ENCODE peak calls at places on chromosome 12, in nine cellular contexts. U is left ventricle myocardium inferior, K is fibroblast of lung, S is endothelial cell of umbilical vein, D is PC-3, I is IMR-90, V is H7, Y is lung, O is colonic mucosa. E is an unnamed sample. For H3K36me3, the result is how much of the 10 kb centered on the place peaks cover.

GRCh38 chr12:16605666-16606116 is 271 bp downstream of the LMO3 start:
- DNase-seq in S (peak), O (no peak), Y (peak), U (no peak), V (peak), D (peak), K (peak), I (peak), E (no peak)

GRCh38 chr12:69655616-69656336 is 43.3 kb downstream of the BEST3 start:
- DNase-seq in U (no peak), V (no peak), Y (no peak), K (peak), I (peak), O (no peak), S (peak), D (peak), E (no peak)

GRCh38 chr12:8780389-8780788 is 42.0 kb upstream of the A2ML1 start:
- DNase-seq in K (peak), V (peak), I (peak), U (no peak), O (no peak), D (peak), S (peak), Y (no peak), E (peak)

GRCh38 chr12:104576980-104577925 is 120.5 kb downstream of the CHST11 start:
- DNase-seq in I (peak), S (no peak), D (no peak), K (peak), V (no peak), O (no peak), Y (no peak), U (no peak), E (no peak)

GRCh38 chr12:114580306-114580705 is 103.7 kb downstream of the TBX3 start:
- DNase-seq in V (no peak), Y (no peak), O (no peak), U (no peak), I (no peak), D (no peak), S (no peak), K (no peak), E (no peak)

GRCh38 chr12:45877069-45877468 is 113.3 kb downstream of the SCAF11 start:
- DNase-seq in D (no peak), U (no peak), Y (no peak), I (no peak), S (no peak), O (no peak), V (no peak), K (no peak), E (no peak)

GRCh38 chr12:102964872-102965271 is 7.4 kb downstream of the ASCL1 start:
- DNase-seq in I (no peak), O (peak), Y (no peak), D (no peak), V (peak), K (no peak), U (no peak), S (no peak), E (no peak)

GRCh38 chr12:122308811-122309210 is 42.5 kb upstream of the VPS33A start:
- DNase-seq in K (peak), V (no peak), D (no peak), S (no peak), Y (no peak), U (no peak), O (no peak), I (peak), E (no peak)

GRCh38 chr12:93868771-93869170 is 191.6 kb downstream of the CRADD start:
- DNase-seq in K (peak), U (no peak), O (no peak), I (peak), Y (no peak), S (no peak), D (no peak), V (no peak), E (no peak)

GRCh38 chr12:125091401-125091800 is 26.2 kb downstream of the AACS start:
- DNase-seq in S (no peak), K (no peak), V (no peak), D (no peak), U (no peak), I (no peak), O (no peak), Y (no peak), E (no peak)

GRCh38 chr12:122503147-122503751 is 2.5 kb upstream of the ZCCHC8 start:
- DNase-seq in O (no peak), U (no peak), S (no peak), V (no peak), I (peak), Y (no peak), D (no peak), K (no peak), E (no peak)

GRCh38 chr12:98901189-98901588 is 256.1 kb downstream of the APAF1 start:
- DNase-seq in S (no peak), K (no peak), Y (no peak), U (no peak), D (no peak), V (no peak), O (no peak), I (no peak), E (no peak)

GRCh38 chr12:1328385-1328784 is 266.0 kb downstream of the FBXL14 start:
- DNase-seq in V (no peak), I (no peak), O (peak), D (no peak), K (no peak), Y (no peak), U (peak), S (no peak), E (no peak)

GRCh38 chr12:93273834-93274705 is 103.7 kb upstream of the NUDT4 start:
- DNase-seq in V (no peak), U (no peak), Y (no peak), I (no peak), K (no peak), O (no peak), D (no peak), S (peak), E (no peak)

GRCh38 chr12:79983492-79983891 is 48.6 kb upstream of the PPP1R12A start:
- DNase-seq in Y (no peak), I (peak), O (no peak), V (no peak), K (peak), D (peak), S (no peak), U (no peak), E (no peak)

GRCh38 chr12:107178776-107179175 is 85.4 kb upstream of the CRY1 start:
- DNase-seq in O (no peak), D (no peak), K (no peak), Y (no peak), U (no peak), V (no peak), I (no peak), S (no peak), E (no peak)

GRCh38 chr12:101663298-101663697 is 34.1 kb upstream of the CHPT1 start:
- DNase-seq in I (no peak), S (no peak), Y (no peak), D (no peak), K (no peak), O (no peak), U (no peak), V (no peak), E (no peak)

GRCh38 chr12:27810756-27811155 is 30.7 kb upstream of the MANSC4 start:
- DNase-seq in D (peak), I (peak), Y (no peak), V (no peak), S (no peak), O (no peak), U (no peak), K (no peak), E (no peak)

GRCh38 chr12:95545731-95546490 is 5.4 kb downstream of the USP44 start:
- DNase-seq in O (no peak), Y (no peak), V (no peak), K (no peak), D (no peak), I (no peak), U (no peak), S (peak), E (no peak)
- H3K4me3 ChIP-seq in O (no peak), Y (no peak), V (peak), K (no peak), D (no peak), I (no peak), U (no peak), S (no peak), E (no peak)

GRCh38 chr12:43749016-43749415 is 9.6 kb downstream of the PUS7L start:
- DNase-seq in I (no peak), K (no peak), D (no peak), U (no peak), Y (no peak), V (no peak), S (no peak), O (no peak), E (no peak)

GRCh38 chr12:43744826-43745225 is 13.8 kb downstream of the PUS7L start:
- DNase-seq in O (no peak), Y (no peak), I (no peak), U (no peak), D (no peak), K (no peak), S (no peak), V (no peak), E (no peak)

GRCh38 chr12:43754015-43754414 is 4.6 kb downstream of the PUS7L start:
- DNase-seq in Y (no peak), S (no peak), U (no peak), O (no peak), D (no peak), I (no peak), K (no peak), V (no peak), E (no peak)

DNA sequence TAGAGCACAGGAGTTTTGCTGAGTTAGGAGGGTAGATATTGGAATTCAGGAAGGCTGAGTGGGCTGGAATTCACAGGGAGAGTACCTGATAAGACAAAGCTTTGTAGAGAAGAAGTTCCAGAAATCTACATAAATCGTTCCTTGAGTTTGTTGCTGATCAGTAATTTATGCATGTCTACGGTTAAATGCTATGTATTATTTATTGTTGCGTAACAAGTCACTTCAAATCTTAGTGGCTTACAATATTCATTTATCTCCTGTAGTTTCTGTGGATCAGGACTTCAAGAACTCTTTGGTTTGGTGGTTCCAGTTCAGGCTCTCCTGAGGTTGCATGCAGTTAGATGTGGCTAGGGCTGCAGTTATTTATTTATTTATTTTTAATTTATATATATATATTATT is 7.8 kb downstream of the PUS7L start:
- DNase-seq in D (no peak), I (no peak), O (no peak), Y (no peak), U (no peak), V (no peak), K (no peak), S (no peak), E (no peak)
- H3K36me3 ChIP-seq in D (under half), I (under half), O (under half), Y (under half), U (under half), V (under half), K (under half), S (under half), E (under half)

DNA sequence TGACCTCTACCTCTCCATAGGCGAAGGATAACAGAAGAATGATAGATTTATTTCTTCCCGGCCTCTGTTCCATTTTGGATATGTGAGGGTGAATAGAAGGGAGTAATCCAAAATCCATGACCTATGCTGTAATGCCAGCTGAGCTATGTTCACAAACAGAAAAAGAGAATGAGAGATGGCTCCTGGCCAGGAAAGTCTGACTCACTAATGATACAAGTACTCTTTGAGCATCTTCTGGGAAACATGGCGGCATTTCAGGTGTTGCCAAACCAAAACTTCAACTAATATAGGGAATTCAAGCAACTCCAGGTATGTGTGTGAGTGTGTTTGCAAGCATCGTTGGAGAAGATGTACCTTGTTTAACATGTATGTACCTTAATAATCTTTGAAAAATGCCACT is 55.1 kb downstream of the MED13L start:
- DNase-seq in V (no peak), D (peak), I (peak), K (peak), O (peak), U (no peak), S (peak), Y (peak), E (no peak)
- H3K4me3 ChIP-seq in V (no peak), D (no peak), I (no peak), K (no peak), O (no peak), U (no peak), S (no peak), Y (no peak), E (no peak)

GRCh38 chr12:110310754-110311153 is 29.7 kb downstream of the ATP2A2 start:
- DNase-seq in S (no peak), D (no peak), I (no peak), O (no peak), K (no peak), Y (no peak), U (no peak), V (no peak), E (no peak)

GRCh38 chr12:110307372-110307771 is 26.3 kb downstream of the ATP2A2 start:
- DNase-seq in O (no peak), D (no peak), K (peak), I (no peak), Y (no peak), S (no peak), U (no peak), V (no peak), E (no peak)

GRCh38 chr12:110314308-110314707 is 33.3 kb downstream of the ATP2A2 start:
- DNase-seq in U (no peak), V (no peak), S (peak), Y (no peak), D (peak), I (peak), O (no peak), K (peak), E (no peak)

GRCh38 chr12:110312581-110313360 is 31.7 kb downstream of the ATP2A2 start:
- DNase-seq in S (peak), U (no peak), K (peak), I (peak), Y (no peak), V (no peak), O (no peak), D (peak), E (no peak)

DNA sequence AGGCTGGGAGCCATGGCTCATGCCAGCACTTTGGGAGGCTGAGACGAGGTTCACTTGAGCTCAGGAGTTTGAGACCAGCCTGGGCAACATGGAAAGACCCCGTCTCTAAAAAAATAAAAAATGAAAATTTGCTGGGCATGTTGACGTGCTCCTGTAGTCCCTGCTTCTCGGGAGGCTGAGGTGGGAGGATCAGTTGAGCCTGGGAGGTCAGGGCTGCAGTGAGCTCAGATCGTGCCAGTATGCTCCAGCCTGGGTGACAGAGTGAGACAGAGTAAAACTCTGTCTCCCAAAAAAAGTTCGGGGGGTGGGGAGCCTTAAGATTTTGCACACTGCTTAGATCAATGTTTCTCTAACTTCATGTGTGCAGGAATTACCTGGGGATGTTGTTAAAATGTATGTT is 30.9 kb downstream of the ATP2A2 start:
- DNase-seq in S (no peak), Y (no peak), U (no peak), V (no peak), I (no peak), K (no peak), O (no peak), D (no peak), E (no peak)
- H3K36me3 ChIP-seq in S (under half), Y (under half), U (half or more), V (under half), I (under half), K (under half), O (under half), D (half or more), E (under half)

DNA sequence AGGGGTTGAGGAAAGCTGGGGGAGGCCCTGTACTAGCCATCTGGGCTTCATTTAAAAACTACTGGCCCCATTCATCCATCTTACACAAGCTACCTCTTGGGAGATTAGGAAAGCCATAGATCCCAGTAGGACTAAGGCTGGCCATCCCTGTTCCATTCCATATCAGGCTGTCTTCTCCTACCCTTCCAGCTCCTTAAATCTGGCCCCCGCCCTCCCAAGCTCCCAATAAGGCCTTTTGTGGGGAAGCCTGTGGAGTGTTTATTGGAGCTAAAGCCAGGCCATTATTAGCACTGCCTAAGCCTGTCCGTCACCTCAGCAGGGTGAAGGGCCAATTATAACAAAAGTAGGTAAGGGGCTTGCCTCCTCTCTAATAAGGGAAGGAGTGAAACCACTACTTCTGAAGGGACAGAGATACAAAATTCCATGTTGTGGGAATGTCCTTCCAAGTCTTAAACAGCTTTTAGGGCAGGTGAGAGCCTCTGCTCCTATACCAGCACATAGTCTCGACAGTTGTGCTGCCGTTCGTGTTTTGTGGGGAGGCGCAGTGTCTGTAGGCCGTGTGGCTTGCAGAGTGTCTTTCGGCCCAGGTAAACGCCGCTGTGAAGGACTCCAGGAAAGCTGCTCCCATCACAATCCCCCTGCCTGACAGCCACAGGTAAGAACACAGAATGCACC is 3.7 kb downstream of the MYL6 start:
- DNase-seq in U (no peak), O (no peak), Y (no peak), I (no peak), K (peak), D (no peak), S (no peak), V (no peak), E (no peak)
- H3K4me3 ChIP-seq in U (peak), O (no peak), Y (no peak), I (no peak), K (no peak), D (no peak), S (no peak), V (no peak), E (no peak)

DNA sequence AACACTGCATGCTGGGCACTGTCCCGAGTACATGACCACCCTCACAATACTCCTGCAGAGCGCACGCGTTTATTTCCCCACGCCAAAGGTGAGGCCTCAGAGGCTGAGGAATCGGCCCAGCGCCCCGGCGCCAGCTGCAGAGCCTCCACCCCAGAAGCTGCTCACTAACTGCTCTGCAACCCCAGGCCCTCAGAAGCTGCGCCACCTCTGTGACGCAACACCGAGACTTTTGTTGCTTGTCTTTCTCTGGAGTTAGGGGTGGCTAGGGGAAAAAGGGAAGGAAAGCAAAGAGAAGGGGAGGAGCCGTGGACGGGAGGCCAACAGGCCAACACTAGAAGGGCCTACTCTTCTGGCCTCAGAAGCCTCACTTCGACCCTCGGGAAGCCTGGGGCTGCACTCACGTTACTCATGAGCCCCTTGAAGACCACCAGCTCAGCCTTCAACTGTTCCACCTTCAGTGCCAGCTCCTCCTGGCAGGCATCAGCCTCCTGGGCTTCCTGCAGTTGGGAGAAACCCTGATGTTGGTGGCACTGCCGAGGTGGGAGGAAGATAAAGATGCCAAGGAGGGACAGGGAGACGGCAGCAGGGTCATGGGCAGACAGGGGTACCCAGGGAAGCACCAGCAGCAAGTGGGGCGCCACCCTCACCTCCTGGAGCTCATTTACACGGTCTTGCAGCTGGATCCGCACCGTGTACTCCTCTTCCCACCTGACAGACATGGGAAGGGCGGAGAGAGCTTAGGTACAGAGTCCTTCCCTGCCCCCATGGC is 5.4 kb downstream of the IFFO1 start:
- DNase-seq in U (peak), K (no peak), V (peak), I (no peak), D (no peak), Y (no peak), O (no peak), S (no peak), E (no peak)
- H3K36me3 ChIP-seq in U (under half), K (under half), V (under half), I (under half), D (under half), Y (under half), O (under half), S (under half), E (half or more)

GRCh38 chr12:132907216-132907615 is 19.8 kb upstream of the CHFR start:
- DNase-seq in D (no peak), U (no peak), V (no peak), S (no peak), Y (no peak), O (no peak), K (peak), I (no peak), E (no peak)
- H3K4me3 ChIP-seq in D (no peak), U (peak), V (no peak), S (no peak), Y (no peak), O (no peak), K (no peak), I (no peak), E (peak)

E was measured in NT2/D1.